ENCODE peak calls at places on chromosome 19, in nine cellular contexts. D is suprapubic skin, U is K562, O is stomach, S is A549, H is sigmoid colon, K is tibial nerve, J is upper lobe of left lung, E is SK-N-SH. Y is an unnamed sample. For H3K4me1, the result is how much of the 10 kb centered on the place peaks cover.

GRCh38 chr19:14073232-14073924 is 792 bp downstream of the MISP3 start:
- DNase-seq in O (peak), E (peak), D (no peak), U (peak), S (peak), H (peak), J (peak), K (peak), Y (peak)

GRCh38 chr19:56601375-56601774 is 6.3 kb downstream of the ZNF71 start:
- DNase-seq in O (no peak), D (no peak), H (no peak), K (no peak), S (no peak), J (no peak), U (no peak), E (no peak), Y (no peak)

GRCh38 chr19:35045667-35046300 is 4.3 kb downstream of the HPN start:
- DNase-seq in D (no peak), J (no peak), O (no peak), H (no peak), S (peak), U (peak), E (peak), K (no peak), Y (no peak)

GRCh38 chr19:17779281-17779930 is 15.5 kb upstream of the B3GNT3 start:
- DNase-seq in S (peak), J (peak), D (no peak), H (no peak), K (peak), U (peak), O (no peak), E (peak), Y (peak)

GRCh38 chr19:7911509-7912143 is 3.0 kb upstream of the TGFBR3L start:
- DNase-seq in K (no peak), O (no peak), H (no peak), U (no peak), D (no peak), E (no peak), S (no peak), J (no peak), Y (no peak)

GRCh38 chr19:33905937-33906577 is 109.4 kb downstream of the KCTD15 start:
- DNase-seq in E (peak), J (peak), S (peak), D (peak), H (peak), U (peak), O (peak), K (no peak), Y (peak)

GRCh38 chr19:49556412-49557398 is 23.7 kb downstream of the NOSIP start:
- DNase-seq in O (no peak), E (no peak), U (no peak), K (no peak), D (no peak), S (no peak), H (no peak), J (no peak), Y (no peak)

GRCh38 chr19:31174948-31175347 is 174.3 kb downstream of the TSHZ3 start:
- DNase-seq in O (no peak), E (no peak), D (no peak), K (no peak), S (no peak), U (no peak), H (no peak), J (no peak), Y (no peak)

GRCh38 chr19:35013820-35014754 is 14.0 kb downstream of the GRAMD1A start:
- DNase-seq in J (peak), O (no peak), S (no peak), U (no peak), H (peak), K (no peak), E (peak), D (no peak), Y (peak)

GRCh38 chr19:56014765-56015164 is 28.2 kb downstream of the NLRP5 start:
- DNase-seq in U (no peak), J (no peak), E (no peak), K (no peak), O (no peak), D (no peak), H (no peak), S (no peak), Y (no peak)

GRCh38 chr19:55654323-55654832 is 457 bp upstream of the U2AF2 start:
- DNase-seq in H (peak), U (peak), K (peak), D (peak), E (peak), J (peak), O (peak), S (peak), Y (peak)

GRCh38 chr19:31408460-31409124 is 59.4 kb upstream of the TSHZ3 start:
- DNase-seq in O (no peak), D (no peak), J (no peak), E (no peak), K (no peak), U (peak), S (peak), H (no peak), Y (no peak)

GRCh38 chr19:49801966-49802661 is 11.0 kb downstream of the FUZ start:
- DNase-seq in K (peak), S (peak), J (peak), O (peak), H (peak), D (peak), U (peak), E (peak), Y (peak)

GRCh38 chr19:46953955-46954501 is 65.6 kb upstream of the NPAS1 start:
- DNase-seq in H (no peak), E (no peak), S (no peak), D (no peak), J (no peak), K (no peak), O (no peak), U (no peak), Y (no peak)

GRCh38 chr19:12284226-12284625 is 10.5 kb downstream of the ZNF44 start:
- DNase-seq in S (no peak), E (no peak), O (no peak), U (no peak), J (no peak), H (no peak), D (no peak), K (no peak), Y (no peak)

GRCh38 chr19:35458821-35459391 is 10.8 kb downstream of the FFAR2 start:
- DNase-seq in D (no peak), J (peak), U (no peak), O (peak), K (no peak), S (peak), H (no peak), E (no peak), Y (no peak)

GRCh38 chr19:40607898-40608621 is 6.9 kb downstream of the LTBP4 start:
- DNase-seq in H (peak), O (no peak), U (no peak), S (no peak), J (no peak), K (no peak), E (no peak), D (no peak), Y (no peak)

GRCh38 chr19:18863843-18864362 is 32.1 kb downstream of the CERS1 start:
- DNase-seq in O (no peak), H (no peak), D (no peak), S (no peak), J (no peak), E (no peak), U (no peak), K (no peak), Y (no peak)

GRCh38 chr19:49362926-49363264 is 679 bp upstream of the TEAD2 start:
- DNase-seq in S (no peak), U (no peak), K (peak), D (no peak), O (peak), E (peak), H (peak), J (peak), Y (peak)

GRCh38 chr19:29841209-29841558 is 29.4 kb downstream of the CCNE1 start:
- DNase-seq in O (no peak), H (peak), S (peak), J (no peak), E (no peak), D (peak), U (no peak), K (no peak), Y (no peak)

GRCh38 chr19:41821003-41821735 is 23.3 kb downstream of the LYPD4 start:
- DNase-seq in S (peak), U (peak), D (no peak), K (no peak), E (peak), H (no peak), J (peak), O (peak), Y (peak)

GRCh38 chr19:41445575-41445974 is 2.6 kb downstream of the ERICH4 start:
- DNase-seq in S (no peak), E (no peak), H (no peak), U (no peak), O (no peak), K (no peak), D (no peak), J (no peak), Y (no peak)

GRCh38 chr19:16252459-16253205 is 54.9 kb downstream of the AP1M1 start:
- DNase-seq in J (peak), D (no peak), O (no peak), E (peak), S (no peak), K (peak), U (no peak), H (peak), Y (peak)

DNA sequence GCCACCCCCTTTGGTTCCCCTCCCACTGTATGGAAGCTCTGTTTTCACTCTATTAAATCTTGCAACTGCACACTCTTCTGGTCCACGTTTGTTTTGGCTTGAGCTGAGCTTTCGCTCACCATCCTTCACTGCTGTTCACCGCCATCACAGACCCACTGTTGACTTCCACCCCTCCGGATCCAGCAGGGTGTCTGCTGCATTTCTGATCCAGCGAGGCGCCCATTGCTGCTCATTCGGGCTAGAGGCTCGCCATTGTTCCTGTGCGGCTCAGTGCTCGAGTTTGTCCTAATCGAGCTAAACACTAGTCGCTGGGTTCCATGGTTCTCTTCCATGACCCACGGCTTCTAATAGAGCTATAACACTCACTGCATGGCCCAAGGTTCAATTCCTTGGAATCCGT is 42.7 kb downstream of the ACTN4 start:
- DNase-seq in U (no peak), J (no peak), S (no peak), H (no peak), D (no peak), K (no peak), O (no peak), E (no peak), Y (no peak)
- H3K4me1 ChIP-seq in U (half or more), J (half or more), S (half or more), H (half or more), D (half or more), K (half or more), O (half or more), E (half or more), Y (half or more)

GRCh38 chr19:28744943-28745342 is 468.0 kb downstream of the UQCRFS1 start:
- DNase-seq in E (no peak), O (no peak), J (no peak), D (no peak), S (no peak), K (no peak), U (no peak), H (no peak), Y (no peak)

GRCh38 chr19:28746486-28746885 is 466.5 kb downstream of the UQCRFS1 start:
- DNase-seq in E (no peak), D (no peak), K (no peak), J (no peak), H (no peak), U (no peak), O (no peak), S (no peak), Y (no peak)

GRCh38 chr19:28744014-28744413 is 468.9 kb downstream of the UQCRFS1 start:
- DNase-seq in S (no peak), U (no peak), D (no peak), O (no peak), K (no peak), J (no peak), E (no peak), H (no peak), Y (no peak)
- TF ChIP-seq EP300 in S (no peak), U (no peak), D (no peak), O (no peak), K (no peak), J (no peak), E (no peak), H (no peak), Y (no peak)

GRCh38 chr19:3807574-3808354 is 21.6 kb upstream of the MATK start:
- DNase-seq in H (no peak), E (no peak), D (no peak), J (no peak), K (no peak), U (no peak), S (no peak), O (no peak), Y (no peak)
- H3K4me1 ChIP-seq in H (under half), E (under half), D (under half), J (under half), K (under half), U (half or more), S (under half), O (under half), Y (under half)

DNA sequence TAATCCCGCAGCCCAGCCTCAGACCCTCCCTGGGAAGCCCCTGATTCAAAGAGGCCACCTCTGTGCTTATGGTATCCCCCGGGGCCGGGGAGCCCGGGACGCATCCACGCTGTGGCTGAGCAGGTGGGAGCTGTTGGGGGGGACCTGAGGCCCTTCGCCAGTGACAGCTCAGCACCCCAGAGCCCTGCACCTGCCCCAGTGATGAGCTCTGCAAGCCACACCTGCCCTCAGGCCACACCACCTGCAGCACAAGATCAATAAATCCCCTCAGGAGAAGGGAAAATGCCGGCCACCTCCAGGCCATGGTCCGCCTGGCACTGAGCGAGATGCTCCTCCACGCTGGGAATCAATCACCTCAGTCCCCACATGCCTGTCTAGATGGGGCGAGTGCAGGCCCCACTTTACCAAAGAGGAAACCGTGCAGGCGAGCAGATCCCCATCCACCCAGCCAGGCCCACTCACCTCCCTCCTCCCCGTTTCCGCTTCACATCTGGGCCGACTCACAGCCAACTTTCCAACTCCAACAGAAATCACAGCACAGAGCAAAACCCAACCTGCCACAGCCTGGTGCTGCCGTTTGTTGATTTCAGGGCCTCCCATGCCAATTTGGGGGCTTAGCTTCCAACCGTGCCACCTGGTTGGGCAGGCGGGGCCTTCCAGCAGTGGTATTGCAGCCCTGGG is 12.8 kb downstream of the MOB3A start:
- DNase-seq in S (no peak), O (no peak), H (peak), E (peak), U (no peak), J (peak), D (no peak), K (no peak), Y (peak)
- TF ChIP-seq EP300 in S (no peak), O (no peak), H (no peak), E (no peak), U (no peak), J (no peak), D (no peak), K (no peak), Y (no peak)

GRCh38 chr19:4052993-4053422 is 13.7 kb downstream of the ZBTB7A start:
- DNase-seq in O (no peak), D (peak), E (no peak), S (peak), H (no peak), J (no peak), K (no peak), U (no peak), Y (peak)

GRCh38 chr19:4053423-4054324 is 13.0 kb downstream of the ZBTB7A start:
- DNase-seq in D (peak), U (no peak), K (no peak), S (no peak), H (no peak), J (no peak), O (no peak), E (no peak), Y (peak)

GRCh38 chr19:4054471-4055208 is 12.1 kb downstream of the ZBTB7A start:
- DNase-seq in H (no peak), S (no peak), O (no peak), K (no peak), J (no peak), E (no peak), D (peak), U (no peak), Y (no peak)

GRCh38 chr19:4052114-4052992 is 14.3 kb downstream of the ZBTB7A start:
- DNase-seq in U (no peak), J (peak), S (peak), K (no peak), D (peak), E (no peak), O (peak), H (peak), Y (peak)

GRCh38 chr19:4055209-4055552 is 11.5 kb downstream of the ZBTB7A start:
- DNase-seq in E (no peak), J (no peak), H (no peak), U (no peak), S (no peak), D (no peak), K (no peak), O (no peak), Y (no peak)
- H3K4me1 ChIP-seq in E (under half), J (half or more), H (half or more), U (half or more), S (half or more), D (half or more), K (half or more), O (half or more), Y (half or more)

DNA sequence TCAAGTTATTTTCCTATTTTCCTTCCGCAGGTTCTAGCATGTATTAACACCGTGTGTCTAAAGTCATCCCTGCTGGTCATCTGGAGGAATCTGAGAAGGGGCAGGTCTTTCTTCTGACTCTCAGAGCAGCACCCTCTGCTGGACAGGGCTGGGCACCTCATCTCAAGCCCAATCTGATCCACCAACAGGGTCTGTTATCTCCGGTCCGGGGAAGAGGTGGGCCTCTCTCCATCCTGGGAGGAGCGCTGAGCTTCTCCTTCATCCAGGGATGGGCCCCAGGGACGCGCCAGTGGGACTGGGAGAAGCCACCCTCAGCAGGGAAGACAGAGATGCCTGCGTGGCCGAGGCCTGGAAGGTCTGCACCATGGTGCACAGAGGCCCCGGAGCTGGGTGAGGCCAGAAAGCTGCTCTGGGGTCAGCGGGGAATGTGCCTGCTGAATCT is 26.0 kb upstream of the ZNF331 start:
- DNase-seq in J (peak), O (peak), E (peak), D (no peak), S (peak), H (peak), K (peak), U (peak), Y (peak)
- TF ChIP-seq EP300 in J (no peak), O (no peak), E (no peak), D (no peak), S (no peak), H (no peak), K (no peak), U (no peak), Y (no peak)

GRCh38 chr19:3057275-3057714 is 5.0 kb downstream of the TLE5 start:
- DNase-seq in S (peak), H (peak), J (peak), D (peak), E (no peak), K (peak), O (peak), U (no peak), Y (peak)
- H3K4me1 ChIP-seq in S (half or more), H (half or more), J (half or more), D (half or more), E (under half), K (under half), O (half or more), U (half or more), Y (half or more)

DNA sequence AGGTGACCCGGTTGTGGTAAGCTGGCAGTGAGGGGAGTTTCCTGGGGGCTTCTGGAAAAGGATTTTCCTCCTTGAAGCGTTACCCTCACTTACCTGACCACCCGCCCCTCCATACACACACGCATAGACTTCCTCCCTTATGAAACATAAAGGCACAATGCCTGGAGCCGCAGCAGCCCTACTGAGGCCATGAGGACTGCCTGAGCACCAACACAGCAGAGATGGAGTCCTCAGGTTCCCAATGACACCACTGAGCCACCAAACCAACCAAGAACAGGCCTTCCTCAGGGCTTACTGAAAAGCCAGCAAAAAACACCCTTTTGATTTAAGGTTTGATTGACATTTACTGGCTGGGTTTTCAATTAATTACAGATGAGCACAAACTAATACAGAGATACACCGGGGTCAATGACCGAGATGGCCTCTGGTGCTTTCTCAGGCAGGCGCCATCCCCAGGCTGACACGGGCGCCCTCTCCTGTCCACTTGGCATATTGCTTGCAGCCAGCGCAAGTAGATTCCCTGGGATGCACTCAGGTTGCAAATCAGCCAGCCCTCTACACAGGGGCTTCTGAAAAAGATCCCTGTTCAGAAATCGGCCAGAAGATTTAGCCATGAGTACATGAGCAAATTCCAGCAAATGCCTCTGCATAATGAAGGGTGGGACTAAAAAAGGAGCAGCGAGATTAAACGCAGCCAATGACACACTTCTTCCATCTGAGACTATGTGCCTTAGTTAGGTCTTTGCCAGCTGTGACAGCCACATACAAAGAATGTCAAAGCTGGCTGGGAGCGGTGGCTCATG is 14.8 kb downstream of the OPA3 start:
- DNase-seq in H (no peak), E (peak), U (peak), S (peak), O (peak), J (peak), D (no peak), K (no peak), Y (peak)
- TF ChIP-seq EP300 in H (no peak), E (no peak), U (no peak), S (no peak), O (no peak), J (no peak), D (no peak), K (no peak), Y (no peak)